ENCODE peak calls at places on chromosome 4, in four cellular contexts. One of them, this sample, is unnamed.

GRCh38 chr4:124846306-124846705 is 133.8 kb upstream of the ANKRD50 start:
- DNase-seq in K562: no peak
- DNase-seq in GM12878: no peak
- DNase-seq in GM12891: no peak
- DNase-seq in this sample: no peak

GRCh38 chr4:70992354-70992753 is 1.1 kb upstream of the DCK start:
- DNase-seq in K562: no peak
- DNase-seq in GM12878: no peak
- DNase-seq in GM12891: no peak
- DNase-seq in this sample: no peak

GRCh38 chr4:67603310-67604028 is 44.9 kb downstream of the STAP1 start:
- DNase-seq in GM12878: no peak
- DNase-seq in K562: no peak
- DNase-seq in GM12891: no peak
- DNase-seq in this sample: no peak

GRCh38 chr4:37896206-37896605 is 5.3 kb downstream of the TBC1D1 start:
- DNase-seq in GM12878: no peak
- DNase-seq in K562: no peak
- DNase-seq in GM12891: no peak
- DNase-seq in this sample: no peak

GRCh38 chr4:19224820-19225219 is 1026.9 kb upstream of the SLIT2 start:
- DNase-seq in GM12878: no peak
- DNase-seq in K562: no peak
- DNase-seq in GM12891: no peak
- DNase-seq in this sample: no peak

GRCh38 chr4:138727704-138728103 is 287.9 kb upstream of the NOCT start:
- DNase-seq in K562: no peak
- DNase-seq in GM12878: no peak
- DNase-seq in GM12891: no peak
- DNase-seq in this sample: no peak

GRCh38 chr4:182310316-182310715 is 67.1 kb downstream of the TENM3 start:
- DNase-seq in K562: no peak
- DNase-seq in GM12891: no peak
- DNase-seq in GM12878: no peak
- DNase-seq in this sample: no peak

GRCh38 chr4:158008551-158009218 is 164.1 kb downstream of the GASK1B start:
- DNase-seq in GM12878: no peak
- DNase-seq in K562: no peak
- DNase-seq in GM12891: no peak
- DNase-seq in this sample: no peak

GRCh38 chr4:93897559-93897958 is 69.0 kb downstream of the ATOH1 start:
- DNase-seq in GM12891: peak
- DNase-seq in GM12878: no peak
- DNase-seq in K562: no peak
- DNase-seq in this sample: no peak

GRCh38 chr4:108685036-108685686 is 34.8 kb downstream of the OSTC start:
- DNase-seq in GM12878: no peak
- DNase-seq in K562: no peak
- DNase-seq in GM12891: no peak
- DNase-seq in this sample: no peak

GRCh38 chr4:38563703-38564490 is 100.1 kb upstream of the KLF3 start:
- DNase-seq in GM12891: no peak
- DNase-seq in K562: no peak
- DNase-seq in GM12878: no peak
- DNase-seq in this sample: no peak

GRCh38 chr4:119209077-119209476 is 3.4 kb upstream of the USP53 start:
- DNase-seq in K562: peak
- DNase-seq in GM12891: no peak
- DNase-seq in GM12878: no peak
- DNase-seq in this sample: no peak

GRCh38 chr4:182354867-182355266 is 111.7 kb downstream of the TENM3 start:
- DNase-seq in GM12878: no peak
- DNase-seq in K562: no peak
- DNase-seq in GM12891: no peak
- DNase-seq in this sample: no peak

GRCh38 chr4:6331018-6331417 is 61.4 kb downstream of the WFS1 start:
- DNase-seq in GM12891: no peak
- DNase-seq in GM12878: no peak
- DNase-seq in K562: peak
- DNase-seq in this sample: no peak

GRCh38 chr4:80286451-80286850 is 20.0 kb downstream of the FGF5 start:
- DNase-seq in K562: no peak
- DNase-seq in GM12878: no peak
- DNase-seq in GM12891: no peak
- DNase-seq in this sample: no peak

GRCh38 chr4:99379571-99379970 is 27.0 kb upstream of the ADH1C start:
- DNase-seq in GM12878: no peak
- DNase-seq in K562: no peak
- DNase-seq in GM12891: no peak
- DNase-seq in this sample: no peak

GRCh38 chr4:72701987-72702819 is 133.2 kb upstream of the ADAMTS3 start:
- DNase-seq in GM12891: peak
- DNase-seq in K562: peak
- DNase-seq in GM12878: no peak
- DNase-seq in this sample: peak

GRCh38 chr4:114458728-114459127 is 139.9 kb upstream of the UGT8 start:
- DNase-seq in GM12878: no peak
- DNase-seq in GM12891: no peak
- DNase-seq in K562: no peak
- DNase-seq in this sample: no peak

GRCh38 chr4:171648926-171649325 is 164.3 kb upstream of the GALNTL6 start:
- DNase-seq in GM12878: no peak
- DNase-seq in GM12891: no peak
- DNase-seq in K562: no peak
- DNase-seq in this sample: no peak

GRCh38 chr4:112167790-112168189 is 22.5 kb downstream of the FAM241A start:
- DNase-seq in GM12878: no peak
- DNase-seq in GM12891: no peak
- DNase-seq in K562: no peak
- DNase-seq in this sample: no peak

GRCh38 chr4:175708739-175709138 is 103.3 kb downstream of the GPM6A start:
- DNase-seq in GM12891: no peak
- DNase-seq in K562: no peak
- DNase-seq in GM12878: no peak
- DNase-seq in this sample: no peak

GRCh38 chr4:76197971-76198410 is 15.6 kb downstream of the SCARB2 start:
- DNase-seq in GM12891: no peak
- DNase-seq in K562: no peak
- DNase-seq in GM12878: no peak
- DNase-seq in this sample: no peak

DNA sequence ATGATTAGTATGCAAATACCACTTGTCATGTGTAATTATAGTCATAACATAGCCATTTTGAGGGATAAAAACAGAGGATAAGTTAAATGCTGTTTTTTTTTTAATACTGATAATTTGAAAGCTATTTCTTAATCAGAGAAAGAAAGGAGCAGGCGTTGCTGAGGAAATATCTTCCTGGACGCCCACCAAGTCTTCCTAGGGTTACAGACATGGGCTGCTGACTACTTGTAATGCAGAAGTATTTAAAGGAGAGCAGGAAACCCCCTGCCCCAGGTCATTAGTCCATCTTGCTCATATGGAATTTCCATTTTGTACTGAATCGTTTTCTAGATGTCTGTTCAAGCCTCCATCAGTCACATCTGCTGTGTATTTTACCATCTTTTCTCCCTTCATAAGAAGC is 176.2 kb downstream of the ADGRL3 start:
- DNase-seq in GM12878: no peak
- DNase-seq in K562: no peak
- DNase-seq in GM12891: no peak
- DNase-seq in this sample: no peak
- TF ChIP-seq SPI1 in GM12878: no peak
- TF ChIP-seq SPI1 in K562: no peak
- TF ChIP-seq SPI1 in GM12891: no peak
- TF ChIP-seq SPI1 in this sample: no peak

GRCh38 chr4:56261027-56261426 is 126.3 kb downstream of the AASDH start:
- DNase-seq in K562: no peak
- DNase-seq in GM12891: no peak
- DNase-seq in GM12878: peak
- DNase-seq in this sample: no peak

GRCh38 chr4:56260320-56260719 is 127.0 kb downstream of the AASDH start:
- DNase-seq in GM12891: no peak
- DNase-seq in K562: no peak
- DNase-seq in GM12878: no peak
- DNase-seq in this sample: no peak

GRCh38 chr4:56264861-56265260 is 122.4 kb downstream of the AASDH start:
- DNase-seq in GM12878: no peak
- DNase-seq in K562: no peak
- DNase-seq in GM12891: no peak
- DNase-seq in this sample: no peak

GRCh38 chr4:56255820-56256219 is 131.5 kb downstream of the AASDH start:
- DNase-seq in GM12878: no peak
- DNase-seq in K562: no peak
- DNase-seq in GM12891: no peak
- DNase-seq in this sample: no peak

DNA sequence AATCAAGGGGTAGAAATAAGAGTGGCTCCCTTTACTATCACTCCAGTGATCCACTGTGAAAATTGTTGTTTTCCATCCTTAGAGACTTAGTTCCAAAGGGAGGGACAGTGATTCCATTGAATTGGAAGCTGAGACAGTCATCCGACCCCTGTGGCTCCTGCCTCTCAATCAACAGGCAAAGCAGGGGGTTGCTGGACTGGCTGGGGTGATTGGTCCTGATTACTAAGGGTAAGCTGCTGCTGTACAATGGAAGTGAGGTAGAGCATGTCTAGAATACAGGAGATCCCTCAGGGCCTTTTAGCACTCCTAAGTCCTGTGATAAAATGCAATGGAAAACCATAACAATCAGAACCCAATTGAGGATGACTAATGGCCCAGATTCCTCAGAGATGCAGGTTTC is 127.7 kb downstream of the AASDH start:
- DNase-seq in K562: no peak
- DNase-seq in GM12891: no peak
- DNase-seq in GM12878: no peak
- DNase-seq in this sample: no peak
- TF ChIP-seq SPI1 in K562: no peak
- TF ChIP-seq SPI1 in GM12891: no peak
- TF ChIP-seq SPI1 in GM12878: no peak
- TF ChIP-seq SPI1 in this sample: no peak

GRCh38 chr4:21948347-21949072 is at the start of gene KCNIP4:
- DNase-seq in K562: no peak
- DNase-seq in GM12878: no peak
- DNase-seq in GM12891: peak
- DNase-seq in this sample: peak
- TF ChIP-seq SPI1 in K562: no peak
- TF ChIP-seq SPI1 in GM12878: no peak
- TF ChIP-seq SPI1 in GM12891: no peak
- TF ChIP-seq SPI1 in this sample: no peak

GRCh38 chr4:8157496-8157895 is 1.1 kb downstream of the ABLIM2 start:
- DNase-seq in GM12891: no peak
- DNase-seq in GM12878: no peak
- DNase-seq in K562: no peak
- DNase-seq in this sample: no peak
- TF ChIP-seq SPI1 in GM12891: no peak
- TF ChIP-seq SPI1 in GM12878: no peak
- TF ChIP-seq SPI1 in K562: no peak
- TF ChIP-seq SPI1 in this sample: no peak

DNA sequence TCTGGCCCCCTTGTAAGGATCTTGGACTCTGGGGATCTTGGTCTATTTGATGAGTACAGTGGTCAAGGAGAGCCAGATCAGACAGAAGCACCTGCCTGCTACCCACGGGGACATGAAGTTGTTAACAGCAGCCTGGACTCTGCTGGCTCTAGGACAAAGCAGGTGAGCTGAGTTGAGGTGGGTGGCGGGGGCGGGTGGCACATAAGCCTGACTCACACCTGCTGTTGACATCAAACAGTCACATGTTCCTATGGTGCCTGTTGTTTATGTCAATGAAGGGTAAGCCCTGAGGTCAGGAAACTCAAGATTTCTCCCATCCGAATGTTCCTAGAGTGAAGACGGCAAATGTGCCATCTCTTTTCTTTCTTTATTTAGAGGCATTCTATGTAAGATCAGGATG is 50.1 kb upstream of the CLNK start:
- DNase-seq in GM12891: no peak
- DNase-seq in K562: no peak
- DNase-seq in GM12878: no peak
- DNase-seq in this sample: no peak
- TF ChIP-seq SPI1 in GM12891: no peak
- TF ChIP-seq SPI1 in K562: no peak
- TF ChIP-seq SPI1 in GM12878: no peak
- TF ChIP-seq SPI1 in this sample: no peak